ENCODE peak calls at places on chromosomes 5 and 9, in nine cellular contexts. One of them, this sample, is unnamed.

GRCh38 chr5:151523335-151523734 is 67.8 kb downstream of the FAT2 start:
- DNase-seq in colonic mucosa: peak; percentile 32
- DNase-seq in A549: peak; percentile 75
- DNase-seq in mammary epithelial cell: peak; percentile 59
- DNase-seq in PC-9: no peak
- DNase-seq in stomach: no peak
- DNase-seq in heart right ventricle: no peak
- DNase-seq in psoas muscle: no peak
- DNase-seq in left ventricle myocardium inferior: no peak
- DNase-seq in this sample: peak; percentile 55

GRCh38 chr9:113918697-113919390 is 42.7 kb downstream of the ZNF618 start:
- DNase-seq in colonic mucosa: no peak
- DNase-seq in A549: no peak
- DNase-seq in mammary epithelial cell: no peak
- DNase-seq in PC-9: no peak
- DNase-seq in stomach: no peak
- DNase-seq in heart right ventricle: no peak
- DNase-seq in psoas muscle: no peak
- DNase-seq in left ventricle myocardium inferior: no peak
- DNase-seq in this sample: no peak

GRCh38 chr5:53326420-53327153 is 153.8 kb upstream of the FST start:
- DNase-seq in colonic mucosa: no peak
- DNase-seq in A549: no peak
- DNase-seq in mammary epithelial cell: no peak
- DNase-seq in PC-9: no peak
- DNase-seq in stomach: no peak
- DNase-seq in heart right ventricle: no peak
- DNase-seq in psoas muscle: no peak
- DNase-seq in left ventricle myocardium inferior: no peak
- DNase-seq in this sample: no peak

GRCh38 chr5:96565843-96566242 is 96.3 kb upstream of the CAST start:
- DNase-seq in colonic mucosa: no peak
- DNase-seq in A549: peak; percentile 21
- DNase-seq in mammary epithelial cell: peak; percentile 76
- DNase-seq in PC-9: peak; percentile 41
- DNase-seq in stomach: no peak
- DNase-seq in heart right ventricle: no peak
- DNase-seq in psoas muscle: no peak
- DNase-seq in left ventricle myocardium inferior: no peak
- DNase-seq in this sample: no peak

GRCh38 chr9:127189628-127190027 is 67.2 kb upstream of the ANGPTL2 start:
- DNase-seq in colonic mucosa: no peak
- DNase-seq in A549: no peak
- DNase-seq in mammary epithelial cell: no peak
- DNase-seq in PC-9: no peak
- DNase-seq in stomach: no peak
- DNase-seq in heart right ventricle: no peak
- DNase-seq in psoas muscle: peak; percentile 51
- DNase-seq in left ventricle myocardium inferior: no peak
- DNase-seq in this sample: no peak

GRCh38 chr9:134128727-134129679 is 6.9 kb upstream of the WDR5 start:
- DNase-seq in colonic mucosa: no peak
- DNase-seq in A549: no peak
- DNase-seq in mammary epithelial cell: no peak
- DNase-seq in PC-9: no peak
- DNase-seq in stomach: no peak
- DNase-seq in heart right ventricle: no peak
- DNase-seq in psoas muscle: peak; percentile 73
- DNase-seq in left ventricle myocardium inferior: no peak
- DNase-seq in this sample: peak; percentile 35

GRCh38 chr5:128105203-128105602 is 21.6 kb downstream of the SLC12A2 start:
- DNase-seq in colonic mucosa: no peak
- DNase-seq in A549: no peak
- DNase-seq in mammary epithelial cell: no peak
- DNase-seq in PC-9: no peak
- DNase-seq in stomach: no peak
- DNase-seq in heart right ventricle: no peak
- DNase-seq in psoas muscle: no peak
- DNase-seq in left ventricle myocardium inferior: no peak
- DNase-seq in this sample: no peak

GRCh38 chr9:118751848-118752223 is 617.4 kb downstream of the BRINP1 start:
- DNase-seq in colonic mucosa: no peak
- DNase-seq in A549: no peak
- DNase-seq in mammary epithelial cell: no peak
- DNase-seq in PC-9: no peak
- DNase-seq in stomach: no peak
- DNase-seq in heart right ventricle: no peak
- DNase-seq in psoas muscle: no peak
- DNase-seq in left ventricle myocardium inferior: no peak
- DNase-seq in this sample: no peak

GRCh38 chr5:127833999-127834953 is 131.1 kb downstream of the CCDC192 start:
- DNase-seq in colonic mucosa: no peak
- DNase-seq in A549: no peak
- DNase-seq in mammary epithelial cell: no peak
- DNase-seq in PC-9: no peak
- DNase-seq in stomach: no peak
- DNase-seq in heart right ventricle: no peak
- DNase-seq in psoas muscle: no peak
- DNase-seq in left ventricle myocardium inferior: no peak
- DNase-seq in this sample: no peak

GRCh38 chr5:150138551-150139265 is 16.9 kb downstream of the PDGFRB start:
- DNase-seq in colonic mucosa: no peak
- DNase-seq in A549: no peak
- DNase-seq in mammary epithelial cell: no peak
- DNase-seq in PC-9: no peak
- DNase-seq in stomach: peak; percentile 67
- DNase-seq in heart right ventricle: peak; percentile 60
- DNase-seq in psoas muscle: no peak
- DNase-seq in left ventricle myocardium inferior: peak; percentile 56
- DNase-seq in this sample: no peak

GRCh38 chr5:128693779-128694178 is 155.7 kb upstream of the FBN2 start:
- DNase-seq in colonic mucosa: no peak
- DNase-seq in A549: no peak
- DNase-seq in mammary epithelial cell: no peak
- DNase-seq in PC-9: no peak
- DNase-seq in stomach: no peak
- DNase-seq in heart right ventricle: no peak
- DNase-seq in psoas muscle: no peak
- DNase-seq in left ventricle myocardium inferior: no peak
- DNase-seq in this sample: no peak

GRCh38 chr5:147188200-147189108 is 46.4 kb upstream of the STK32A start:
- DNase-seq in colonic mucosa: peak; percentile 58
- DNase-seq in A549: peak; percentile 52
- DNase-seq in mammary epithelial cell: peak; percentile 33
- DNase-seq in PC-9: no peak
- DNase-seq in stomach: peak; percentile 51
- DNase-seq in heart right ventricle: no peak
- DNase-seq in psoas muscle: no peak
- DNase-seq in left ventricle myocardium inferior: no peak
- DNase-seq in this sample: peak; percentile 44

GRCh38 chr9:110141118-110141797 is 66.7 kb downstream of the C9orf152 start:
- DNase-seq in colonic mucosa: no peak
- DNase-seq in A549: peak; percentile 44
- DNase-seq in mammary epithelial cell: peak; percentile 94
- DNase-seq in PC-9: no peak
- DNase-seq in stomach: no peak
- DNase-seq in heart right ventricle: no peak
- DNase-seq in psoas muscle: no peak
- DNase-seq in left ventricle myocardium inferior: no peak
- DNase-seq in this sample: no peak

GRCh38 chr9:93813687-93814560 is 141.2 kb downstream of the BARX1 start:
- DNase-seq in colonic mucosa: peak; percentile 42
- DNase-seq in A549: no peak
- DNase-seq in mammary epithelial cell: no peak
- DNase-seq in PC-9: no peak
- DNase-seq in stomach: no peak
- DNase-seq in heart right ventricle: no peak
- DNase-seq in psoas muscle: no peak
- DNase-seq in left ventricle myocardium inferior: no peak
- DNase-seq in this sample: peak; percentile 74

GRCh38 chr9:83449981-83450380 is 88.2 kb downstream of the FRMD3 start:
- DNase-seq in colonic mucosa: no peak
- DNase-seq in A549: no peak
- DNase-seq in mammary epithelial cell: no peak
- DNase-seq in PC-9: no peak
- DNase-seq in stomach: no peak
- DNase-seq in heart right ventricle: no peak
- DNase-seq in psoas muscle: no peak
- DNase-seq in left ventricle myocardium inferior: no peak
- DNase-seq in this sample: peak; percentile 12

GRCh38 chr5:53338971-53339370 is 141.5 kb upstream of the FST start:
- DNase-seq in colonic mucosa: no peak
- DNase-seq in A549: no peak
- DNase-seq in mammary epithelial cell: no peak
- DNase-seq in PC-9: no peak
- DNase-seq in stomach: no peak
- DNase-seq in heart right ventricle: no peak
- DNase-seq in psoas muscle: no peak
- DNase-seq in left ventricle myocardium inferior: no peak
- DNase-seq in this sample: no peak

GRCh38 chr5:172667786-172668735 is 27.0 kb downstream of the NEURL1B start:
- DNase-seq in colonic mucosa: peak; percentile 59
- DNase-seq in A549: no peak
- DNase-seq in mammary epithelial cell: no peak
- DNase-seq in PC-9: no peak
- DNase-seq in stomach: no peak
- DNase-seq in heart right ventricle: no peak
- DNase-seq in psoas muscle: no peak
- DNase-seq in left ventricle myocardium inferior: no peak
- DNase-seq in this sample: no peak

GRCh38 chr5:1737790-1738405 is 61.7 kb downstream of the MRPL36 start:
- DNase-seq in colonic mucosa: no peak
- DNase-seq in A549: no peak
- DNase-seq in mammary epithelial cell: peak; percentile 17
- DNase-seq in PC-9: no peak
- DNase-seq in stomach: peak; percentile 25
- DNase-seq in heart right ventricle: no peak
- DNase-seq in psoas muscle: no peak
- DNase-seq in left ventricle myocardium inferior: no peak
- DNase-seq in this sample: peak; percentile 52

GRCh38 chr9:88889386-88889785 is 101.9 kb upstream of the S1PR3 start:
- DNase-seq in colonic mucosa: no peak
- DNase-seq in A549: no peak
- DNase-seq in mammary epithelial cell: no peak
- DNase-seq in PC-9: no peak
- DNase-seq in stomach: no peak
- DNase-seq in heart right ventricle: no peak
- DNase-seq in psoas muscle: no peak
- DNase-seq in left ventricle myocardium inferior: no peak
- DNase-seq in this sample: no peak

GRCh38 chr5:101035425-101035824 is 132.3 kb upstream of the ST8SIA4 start:
- DNase-seq in colonic mucosa: no peak
- DNase-seq in A549: no peak
- DNase-seq in mammary epithelial cell: no peak
- DNase-seq in PC-9: no peak
- DNase-seq in stomach: no peak
- DNase-seq in heart right ventricle: no peak
- DNase-seq in psoas muscle: no peak
- DNase-seq in left ventricle myocardium inferior: no peak
- DNase-seq in this sample: no peak
- H3K9me3 ChIP-seq in colonic mucosa: no peaks in the 10 kb centered on the region
- H3K9me3 ChIP-seq in A549: no peaks in the 10 kb centered on the region
- H3K9me3 ChIP-seq in mammary epithelial cell: no peaks in the 10 kb centered on the region
- H3K9me3 ChIP-seq in PC-9: no peaks in the 10 kb centered on the region
- H3K9me3 ChIP-seq in stomach: no peaks in the 10 kb centered on the region
- H3K9me3 ChIP-seq in heart right ventricle: no peaks in the 10 kb centered on the region
- H3K9me3 ChIP-seq in psoas muscle: no peaks in the 10 kb centered on the region
- H3K9me3 ChIP-seq in left ventricle myocardium inferior: peaks cover 4% of the 10 kb centered on the region
- H3K9me3 ChIP-seq in this sample: no peaks in the 10 kb centered on the region

DNA sequence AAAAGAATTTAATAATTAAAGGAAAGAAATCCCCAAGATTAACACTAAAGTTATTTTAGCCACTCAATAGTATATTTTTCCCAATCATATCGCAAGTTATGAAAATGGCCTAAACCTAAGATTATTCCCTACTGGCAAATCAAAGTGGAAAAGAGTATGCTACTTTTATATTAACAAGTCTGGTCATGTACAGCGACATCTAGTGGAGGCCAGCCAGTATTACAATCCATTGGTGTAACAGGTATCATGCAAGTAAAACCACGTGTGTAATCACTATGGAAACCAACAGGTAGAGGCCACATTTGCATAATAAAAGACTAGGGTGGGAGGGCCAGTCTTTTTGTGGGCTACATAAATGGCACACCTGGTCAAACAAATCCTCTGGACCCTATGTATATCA is 976.4 kb upstream of the CDH9 start:
- DNase-seq in colonic mucosa: no peak
- DNase-seq in A549: no peak
- DNase-seq in mammary epithelial cell: peak; percentile 21
- DNase-seq in PC-9: peak; percentile 44
- DNase-seq in stomach: no peak
- DNase-seq in heart right ventricle: no peak
- DNase-seq in psoas muscle: no peak
- DNase-seq in left ventricle myocardium inferior: no peak
- DNase-seq in this sample: peak; percentile 25
- TF ChIP-seq CTCF in colonic mucosa: no peak
- TF ChIP-seq CTCF in A549: peak; percentile 22
- TF ChIP-seq CTCF in mammary epithelial cell: peak; percentile 56
- TF ChIP-seq CTCF in PC-9: peak; percentile 96
- TF ChIP-seq CTCF in stomach: no peak
- TF ChIP-seq CTCF in heart right ventricle: no peak
- TF ChIP-seq CTCF in psoas muscle: no peak
- TF ChIP-seq CTCF in left ventricle myocardium inferior: peak; percentile 37
- TF ChIP-seq CTCF in this sample: peak; percentile 48

GRCh38 chr5:166270712-166271111 is 2020.7 kb upstream of the WWC1 start:
- DNase-seq in colonic mucosa: no peak
- DNase-seq in A549: no peak
- DNase-seq in mammary epithelial cell: no peak
- DNase-seq in PC-9: no peak
- DNase-seq in stomach: no peak
- DNase-seq in heart right ventricle: no peak
- DNase-seq in psoas muscle: no peak
- DNase-seq in left ventricle myocardium inferior: no peak
- DNase-seq in this sample: no peak

DNA sequence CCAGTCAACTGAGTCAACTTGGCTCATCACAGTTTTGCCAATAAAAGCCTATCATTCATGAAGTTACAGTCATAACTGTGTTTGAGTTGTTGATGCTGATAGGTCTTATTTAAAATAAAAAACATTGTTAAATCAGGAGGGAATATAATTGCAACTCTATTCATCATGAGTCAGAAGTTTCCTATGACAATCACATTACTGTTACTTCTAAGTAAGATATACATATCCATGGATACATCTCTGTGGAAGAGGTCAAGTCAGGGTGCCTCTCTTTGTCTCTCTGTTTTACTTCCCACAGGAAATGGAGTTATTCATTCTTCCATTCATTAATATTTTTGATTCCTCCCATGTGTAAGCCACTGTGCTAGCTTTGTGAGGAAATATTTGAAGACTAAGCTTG is 2015.4 kb upstream of the WWC1 start:
- DNase-seq in colonic mucosa: no peak
- DNase-seq in A549: no peak
- DNase-seq in mammary epithelial cell: no peak
- DNase-seq in PC-9: no peak
- DNase-seq in stomach: no peak
- DNase-seq in heart right ventricle: no peak
- DNase-seq in psoas muscle: no peak
- DNase-seq in left ventricle myocardium inferior: no peak
- DNase-seq in this sample: no peak
- H3K9me3 ChIP-seq in colonic mucosa: no peaks in the 10 kb centered on the region
- H3K9me3 ChIP-seq in A549: no peaks in the 10 kb centered on the region
- H3K9me3 ChIP-seq in mammary epithelial cell: no peaks in the 10 kb centered on the region
- H3K9me3 ChIP-seq in PC-9: no peaks in the 10 kb centered on the region
- H3K9me3 ChIP-seq in stomach: no peaks in the 10 kb centered on the region
- H3K9me3 ChIP-seq in heart right ventricle: no peaks in the 10 kb centered on the region
- H3K9me3 ChIP-seq in psoas muscle: no peaks in the 10 kb centered on the region
- H3K9me3 ChIP-seq in left ventricle myocardium inferior: peaks cover 24% of the 10 kb centered on the region
- H3K9me3 ChIP-seq in this sample: no peaks in the 10 kb centered on the region

GRCh38 chr5:10201223-10201868 is 48.3 kb downstream of the ATPSCKMT start:
- DNase-seq in colonic mucosa: no peak
- DNase-seq in A549: no peak
- DNase-seq in mammary epithelial cell: no peak
- DNase-seq in PC-9: no peak
- DNase-seq in stomach: no peak
- DNase-seq in heart right ventricle: no peak
- DNase-seq in psoas muscle: no peak
- DNase-seq in left ventricle myocardium inferior: no peak
- DNase-seq in this sample: peak; percentile 67
- TF ChIP-seq CTCF in colonic mucosa: no peak
- TF ChIP-seq CTCF in A549: no peak
- TF ChIP-seq CTCF in mammary epithelial cell: peak; percentile 30
- TF ChIP-seq CTCF in PC-9: peak; percentile 19
- TF ChIP-seq CTCF in stomach: no peak
- TF ChIP-seq CTCF in heart right ventricle: no peak
- TF ChIP-seq CTCF in psoas muscle: peak; percentile 4
- TF ChIP-seq CTCF in left ventricle myocardium inferior: peak; percentile 37
- TF ChIP-seq CTCF in this sample: peak; percentile 82

This sample was measured in WERI-Rb-1.